ENCODE peak calls at places on chromosome 2, in six cellular contexts. D, H, C, Q, V and S are unnamed samples.

GRCh38 chr2:11590193-11590592 is 56.3 kb downstream of the GREB1 start:
- DNase-seq in D (no peak), H (no peak), C (no peak), Q (no peak), V (no peak), S (no peak)

GRCh38 chr2:54945401-54946219 is 104.6 kb downstream of the RTN4 start:
- DNase-seq in D (no peak), H (peak; percentile 99), C (peak; percentile 48), Q (no peak), V (peak; percentile 35), S (no peak)

GRCh38 chr2:173984866-173985588 is 19.9 kb upstream of the SP3 start:
- DNase-seq in D (no peak), H (no peak), C (no peak), Q (no peak), V (peak; percentile 42), S (no peak)

GRCh38 chr2:225526731-225527427 is 127.4 kb downstream of the NYAP2 start:
- DNase-seq in D (no peak), H (no peak), C (no peak), Q (no peak), V (no peak), S (no peak)

GRCh38 chr2:240896871-240897692 is 1.1 kb upstream of the MAB21L4 start:
- DNase-seq in D (no peak), H (no peak), C (peak; percentile 14), Q (no peak), V (peak; percentile 35), S (no peak)

GRCh38 chr2:207291287-207292249 is 125.8 kb upstream of the KLF7 start:
- DNase-seq in D (no peak), H (no peak), C (no peak), Q (no peak), V (no peak), S (no peak)

GRCh38 chr2:18988557-18989232 is 369.7 kb downstream of the OSR1 start:
- DNase-seq in D (no peak), H (no peak), C (no peak), Q (no peak), V (no peak), S (no peak)

GRCh38 chr2:12397861-12398260 is 318.9 kb upstream of the TRIB2 start:
- DNase-seq in D (no peak), H (no peak), C (peak; percentile 36), Q (no peak), V (no peak), S (no peak)

GRCh38 chr2:74502720-74503505 is 3.5 kb upstream of the LBX2 start:
- DNase-seq in D (peak; percentile 60), H (no peak), C (peak; percentile 91), Q (peak; percentile 14), V (peak; percentile 67), S (no peak)

GRCh38 chr2:227719637-227720036 is 1.8 kb upstream of the SLC19A3 start:
- DNase-seq in D (no peak), H (no peak), C (no peak), Q (no peak), V (no peak), S (no peak)

GRCh38 chr2:227716501-227716900 is 1.3 kb downstream of the SLC19A3 start:
- DNase-seq in D (no peak), H (no peak), C (no peak), Q (no peak), V (no peak), S (no peak)

GRCh38 chr2:227720680-227721079 is 2.9 kb upstream of the SLC19A3 start:
- DNase-seq in D (no peak), H (no peak), C (no peak), Q (no peak), V (no peak), S (no peak)

GRCh38 chr2:227717687-227718567 is at the start of gene SLC19A3:
- DNase-seq in D (no peak), H (peak; percentile 91), C (peak; percentile 88), Q (no peak), V (peak; percentile 72), S (no peak)
- H3K4me3 ChIP-seq in D (no peak within 1 kb of the TSS), H (peak within 1 kb of the TSS; percentile 34), C (peak within 1 kb of the TSS; percentile 40), Q (no peak within 1 kb of the TSS), V (peak within 1 kb of the TSS; percentile 15), S (no peak within 1 kb of the TSS)

GRCh38 chr2:176139170-176139611 is 9.7 kb downstream of the HOXD8 start:
- DNase-seq in D (no peak), H (no peak), C (no peak), Q (no peak), V (no peak), S (no peak)

GRCh38 chr2:176138526-176139169 is 9.1 kb downstream of the HOXD8 start:
- DNase-seq in D (peak; percentile 15), H (no peak), C (no peak), Q (no peak), V (no peak), S (no peak)

GRCh38 chr2:176136375-176137248 is 7.1 kb downstream of the HOXD8 start:
- DNase-seq in D (peak; percentile 20), H (no peak), C (no peak), Q (no peak), V (no peak), S (no peak)

GRCh38 chr2:176137249-176137573 is 7.7 kb downstream of the HOXD8 start:
- DNase-seq in D (no peak), H (no peak), C (no peak), Q (no peak), V (no peak), S (no peak)

DNA sequence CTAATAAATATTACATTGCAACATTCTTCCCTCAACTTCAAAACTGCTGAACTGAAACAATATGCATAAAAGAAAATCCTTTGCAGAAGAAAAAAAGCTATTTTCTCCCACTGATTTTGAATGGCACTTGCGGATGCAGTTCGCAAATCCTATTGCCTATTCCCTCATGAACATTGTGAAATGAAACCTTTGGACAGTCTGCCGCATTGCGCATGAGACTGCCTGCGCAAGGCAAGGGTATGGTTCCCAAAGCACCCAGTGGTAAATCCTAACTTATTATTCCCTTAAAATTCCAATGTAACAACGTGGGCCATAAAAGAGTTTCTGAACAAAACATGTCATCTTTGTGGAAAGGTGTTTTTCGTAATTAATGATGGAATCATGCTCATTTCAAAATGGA is 8.4 kb downstream of the HOXD8 start:
- DNase-seq in D (no peak), H (no peak), C (no peak), Q (no peak), V (no peak), S (no peak)
- H3K27me3 ChIP-seq in D (peaks cover 65% of the 10 kb centered on the region), H (no peaks in the 10 kb centered on the region), C (peaks cover 81% of the 10 kb centered on the region), Q (peaks cover 91% of the 10 kb centered on the region), V (no peaks in the 10 kb centered on the region), S (peaks cover 95% of the 10 kb centered on the region)

DNA sequence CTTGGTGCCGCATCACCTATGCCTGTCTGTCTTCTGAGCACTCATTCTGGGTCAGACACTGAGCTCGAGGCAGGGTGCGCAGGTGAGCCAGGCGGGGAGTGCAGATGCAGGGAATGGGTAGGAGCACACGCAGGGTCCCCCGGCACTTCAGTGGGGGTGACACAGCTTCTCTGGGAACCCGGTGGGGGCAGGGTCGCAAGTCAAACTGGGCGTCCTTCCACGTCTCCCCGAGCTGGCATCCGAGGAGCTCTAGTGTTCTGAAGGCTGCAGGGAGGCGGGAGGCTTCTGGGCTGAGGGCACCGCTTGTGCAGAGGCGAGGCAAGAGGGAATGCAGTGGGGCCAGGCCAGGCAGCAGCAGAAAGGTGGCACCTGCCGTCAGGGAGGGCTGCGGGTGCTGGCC is 86.0 kb downstream of the DGKD start:
- DNase-seq in D (no peak), H (no peak), C (no peak), Q (no peak), V (no peak), S (no peak)
- H3K27ac ChIP-seq in D (no peak overlapping the region), H (no peak overlapping the region), C (no peak overlapping the region), Q (no peak overlapping the region), V (no peak overlapping the region), S (no peak overlapping the region)

GRCh38 chr2:127087780-127088495 is 19.0 kb downstream of the BIN1 start:
- DNase-seq in D (no peak), H (no peak), C (no peak), Q (no peak), V (no peak), S (no peak)
- H3K4me3 ChIP-seq in D (no peak overlapping the region), H (peak overlapping the region; percentile 47), C (peak overlapping the region; percentile 31), Q (no peak overlapping the region), V (no peak overlapping the region), S (no peak overlapping the region)

DNA sequence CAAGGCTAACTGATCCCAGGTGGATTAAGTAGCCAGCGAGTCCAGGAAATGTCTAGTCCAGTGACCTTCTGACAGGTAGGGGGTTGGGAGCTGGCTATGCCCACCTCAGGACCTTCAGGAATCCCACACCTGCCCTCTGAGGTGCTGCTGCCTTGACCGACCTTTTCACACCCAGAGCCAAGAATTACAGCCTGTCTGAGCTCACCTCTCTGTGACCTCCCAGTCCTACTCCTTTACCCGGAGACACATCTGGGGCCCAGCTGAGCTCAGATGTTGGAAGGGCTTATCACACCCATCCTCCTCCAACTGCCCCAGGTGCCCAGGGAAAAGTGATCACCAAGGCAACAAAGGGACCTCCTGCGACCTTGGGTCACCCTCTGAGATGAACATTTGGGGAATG is 413.3 kb upstream of the TNP1 start:
- DNase-seq in D (no peak), H (no peak), C (no peak), Q (no peak), V (no peak), S (no peak)
- H3K27me3 ChIP-seq in D (no peaks in the 10 kb centered on the region), H (no peaks in the 10 kb centered on the region), C (no peaks in the 10 kb centered on the region), Q (no peaks in the 10 kb centered on the region), V (no peaks in the 10 kb centered on the region), S (no peaks in the 10 kb centered on the region)

GRCh38 chr2:3587021-3587420 is 7.9 kb upstream of the COLEC11 start:
- DNase-seq in D (no peak), H (no peak), C (no peak), Q (no peak), V (no peak), S (no peak)
- H3K27ac ChIP-seq in D (no peak overlapping the region), H (no peak overlapping the region), C (no peak overlapping the region), Q (no peak overlapping the region), V (no peak overlapping the region), S (no peak overlapping the region)